ENCODE peak calls at places on chromosomes 11 and 22, in ten cellular contexts. Q is caudate nucleus; J is coronary artery; Z is activated CD8-positive, alpha-beta memory T cell treated with anti-CD3 and anti-CD28 coated beads for 24 hours; B is progenitor cell of endocrine pancreas; D is activated CD4-positive, CD25-positive, alpha-beta regulatory T cell; U is amniotic stem cell; H is non-pigmented ciliary epithelial cell; V is activated naive CD4-positive, alpha-beta T cell treated with Interleukin-2 at 50 U/mL for 16 hours; X is nephron progenitor cell. G is an unnamed sample.

GRCh38 chr11:77126861-77127673 is 979 bp upstream of the MYO7A start:
- DNase-seq in Q (peak), J (no peak), Z (peak), B (peak), D (peak), U (no peak), H (no peak), V (peak), X (peak), G (peak)

GRCh38 chr11:2312232-2313042 is 10.6 kb downstream of the TSPAN32 start:
- DNase-seq in Q (no peak), J (peak), Z (no peak), B (no peak), D (no peak), U (no peak), H (no peak), V (no peak), X (no peak), G (no peak)

GRCh38 chr11:32888805-32889204 is 3.8 kb upstream of the QSER1 start:
- DNase-seq in Q (no peak), J (no peak), Z (no peak), B (no peak), D (no peak), U (no peak), H (peak), V (no peak), X (no peak), G (no peak)

GRCh38 chr22:49307870-49308269 is 519.8 kb downstream of the BRD1 start:
- DNase-seq in Q (no peak), J (peak), Z (no peak), B (peak), D (no peak), U (no peak), H (no peak), V (no peak), X (no peak), G (peak)

GRCh38 chr11:66280428-66280827 is 2.5 kb downstream of the CNIH2 start:
- DNase-seq in Q (no peak), J (no peak), Z (no peak), B (no peak), D (no peak), U (no peak), H (no peak), V (no peak), X (no peak), G (no peak)

GRCh38 chr11:119891392-119891791 is 162.4 kb upstream of the NECTIN1 start:
- DNase-seq in Q (peak), J (no peak), Z (no peak), B (no peak), D (no peak), U (no peak), H (no peak), V (no peak), X (no peak), G (no peak)

GRCh38 chr22:50040717-50041116 is 17.4 kb downstream of the TTLL8 start:
- DNase-seq in Q (no peak), J (peak), Z (no peak), B (no peak), D (no peak), U (no peak), H (no peak), V (no peak), X (no peak), G (no peak)

GRCh38 chr11:63845305-63845704 is 6.4 kb downstream of the MARK2 start:
- DNase-seq in Q (no peak), J (no peak), Z (no peak), B (no peak), D (no peak), U (peak), H (peak), V (no peak), X (no peak), G (no peak)

GRCh38 chr11:58070585-58070984 is 39.8 kb downstream of the OR6Q1 start:
- DNase-seq in Q (no peak), J (no peak), Z (no peak), B (no peak), D (no peak), U (no peak), H (no peak), V (no peak), X (no peak), G (no peak)

GRCh38 chr11:12100886-12101285 is 9.5 kb upstream of the MICAL2 start:
- DNase-seq in Q (peak), J (no peak), Z (no peak), B (no peak), D (no peak), U (no peak), H (no peak), V (no peak), X (no peak), G (no peak)

GRCh38 chr11:67260406-67260805 is 5.9 kb upstream of the GRK2 start:
- DNase-seq in Q (no peak), J (no peak), Z (no peak), B (no peak), D (no peak), U (no peak), H (no peak), V (no peak), X (no peak), G (no peak)

GRCh38 chr11:45684440-45684839 is 19.0 kb upstream of the CHST1 start:
- DNase-seq in Q (no peak), J (no peak), Z (no peak), B (no peak), D (no peak), U (no peak), H (no peak), V (no peak), X (no peak), G (no peak)

GRCh38 chr11:62295504-62295903 is 3.4 kb downstream of the SCGB1D4 start:
- DNase-seq in Q (no peak), J (no peak), Z (no peak), B (peak), D (no peak), U (no peak), H (no peak), V (no peak), X (peak), G (no peak)